ENCODE peak calls at places on chromosomes 11 and 22, in six cellular contexts. I, Y, C, D, U and B are unnamed samples.

GRCh38 chr11:76658651-76659650 is 11.6 kb downstream of the LRRC32 start:
- DNase-seq in Y (no peak), C (no peak), D (no peak), U (no peak), I (no peak), B (no peak)

GRCh38 chr22:48808038-48808960 is 1019.4 kb downstream of the BRD1 start:
- DNase-seq in C (no peak), U (no peak), Y (no peak), D (no peak), I (no peak), B (no peak)

GRCh38 chr22:49320714-49321476 is 506.8 kb downstream of the BRD1 start:
- DNase-seq in U (no peak), I (no peak), C (no peak), D (no peak), Y (no peak), B (peak; percentile 55)

GRCh38 chr11:27497284-27497866 is 9.2 kb downstream of the LIN7C start:
- DNase-seq in Y (no peak), C (peak; percentile 30), U (peak; percentile 27), I (no peak), D (no peak), B (no peak)

GRCh38 chr11:67354314-67355022 is 1.1 kb upstream of the POLD4 start:
- DNase-seq in Y (peak; percentile 88), U (peak; percentile 98), I (peak; percentile 72), D (no peak), C (peak; percentile 91), B (no peak)

GRCh38 chr22:44365196-44365802 is 52.5 kb upstream of the SHISAL1 start:
- DNase-seq in U (no peak), I (peak; percentile 11), D (no peak), Y (peak; percentile 9), C (no peak), B (no peak)

GRCh38 chr11:123561046-123561781 is 93.2 kb downstream of the SCN3B start:
- DNase-seq in U (peak; percentile 56), D (peak; percentile 57), I (peak; percentile 80), Y (no peak), C (peak; percentile 40), B (no peak)

GRCh38 chr11:86940122-86940777 is 14.9 kb downstream of the FZD4 start:
- DNase-seq in I (no peak), Y (no peak), U (peak; percentile 83), D (peak; percentile 16), C (peak; percentile 56), B (no peak)

DNA sequence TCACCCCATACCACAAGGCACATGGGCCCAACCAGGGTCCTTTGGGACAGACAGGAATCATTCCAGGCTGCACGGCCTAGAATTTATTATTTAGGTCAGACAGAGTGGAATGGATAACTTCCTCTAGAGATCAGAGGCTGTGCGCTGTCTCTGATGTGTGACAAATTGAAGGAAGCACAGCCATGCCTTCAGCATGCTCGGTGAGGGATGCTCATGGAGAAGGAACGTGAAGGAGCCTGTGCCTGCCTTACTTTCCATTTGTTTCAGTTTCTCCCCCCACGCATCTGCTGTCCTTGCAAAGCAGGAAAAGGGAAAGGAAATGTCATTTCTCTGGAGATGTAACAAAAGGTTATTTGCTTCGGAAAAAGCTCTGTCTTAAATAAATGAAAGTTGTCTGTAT is 644.1 kb downstream of the OPCML start:
- DNase-seq in C (peak; percentile 51), Y (no peak), U (peak; percentile 19), I (no peak), D (peak; percentile 15), B (no peak)
- TF ChIP-seq CTCF in C (no peak), Y (no peak), U (no peak), I (no peak), D (no peak), B (no peak)

GRCh38 chr11:1763796-1764661 is at the start of gene CTSD:
- DNase-seq in U (peak; percentile 69), I (peak; percentile 84), C (peak; percentile 69), D (peak; percentile 93), Y (peak; percentile 93), B (peak; percentile 92)

GRCh38 chr11:1767399-1768140 is 3.8 kb upstream of the CTSD start:
- DNase-seq in I (no peak), C (no peak), Y (peak; percentile 49), D (no peak), U (no peak), B (no peak)

GRCh38 chr11:1768141-1768469 is 4.4 kb upstream of the CTSD start:
- DNase-seq in U (no peak), C (no peak), I (no peak), D (no peak), Y (no peak), B (no peak)

GRCh38 chr11:1766719-1767398 is 3.1 kb upstream of the CTSD start:
- DNase-seq in D (no peak), U (no peak), Y (no peak), C (no peak), I (no peak), B (no peak)

GRCh38 chr11:1765871-1766718 is 2.4 kb upstream of the CTSD start:
- DNase-seq in C (no peak), D (no peak), U (no peak), Y (no peak), I (no peak), B (no peak)
- TF ChIP-seq CTCF in C (no peak), D (peak; percentile 22), U (peak; percentile 6), Y (no peak), I (no peak), B (peak; percentile 40)

GRCh38 chr22:46568102-46568809 is 30.8 kb upstream of the CELSR1 start:
- DNase-seq in I (peak; percentile 50), C (no peak), U (no peak), D (no peak), Y (no peak), B (no peak)
- TF ChIP-seq CTCF in I (peak; percentile 30), C (peak; percentile 15), U (no peak), D (no peak), Y (no peak), B (peak; percentile 41)

DNA sequence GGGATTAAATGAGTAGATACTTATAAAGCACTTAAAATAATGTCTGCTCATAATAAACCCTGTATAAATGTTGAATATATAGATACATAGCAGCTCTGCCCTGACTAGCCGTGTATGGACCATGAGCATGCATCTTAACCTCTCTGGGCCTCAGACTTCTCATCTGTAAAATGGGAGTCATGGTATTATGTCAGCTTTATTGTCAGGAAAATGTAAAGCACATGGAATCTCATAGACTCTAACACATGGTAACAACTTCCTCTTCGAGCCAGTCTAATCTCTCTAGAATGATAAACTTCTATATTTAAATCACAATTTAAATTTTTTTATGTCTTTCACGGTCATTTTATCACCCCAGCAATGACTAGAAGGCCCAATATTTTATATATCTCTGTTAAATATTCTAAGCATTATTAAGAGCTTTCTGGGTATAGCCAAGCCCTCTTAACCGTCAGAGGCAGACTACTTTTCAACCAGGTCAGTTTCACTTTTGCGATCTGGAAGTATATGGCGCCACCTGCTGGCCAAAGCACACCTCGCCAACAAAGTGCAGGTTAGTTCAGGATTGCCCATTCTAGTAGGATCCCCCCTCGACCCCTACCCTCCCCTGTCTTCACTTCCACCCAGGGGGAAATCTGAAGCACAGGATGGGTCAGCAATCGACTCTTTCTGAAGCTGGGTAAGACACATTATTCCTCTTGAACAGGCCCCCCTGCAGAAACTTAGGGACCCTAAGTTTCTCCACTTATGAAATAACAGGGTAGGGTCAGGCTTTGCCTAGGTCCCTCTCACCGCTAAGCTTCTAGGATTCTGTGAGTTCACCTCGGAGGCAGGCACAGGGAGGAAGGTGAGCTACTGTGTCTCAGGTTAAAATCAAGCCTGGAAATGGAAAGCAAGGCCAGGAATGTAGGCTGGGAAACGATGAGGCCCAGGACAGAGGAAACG is 36.0 kb downstream of the KCNJ1 start:
- DNase-seq in C (peak; percentile 77), D (peak; percentile 86), Y (peak; percentile 75), U (peak; percentile 84), I (peak; percentile 77), B (peak; percentile 84)
- TF ChIP-seq CTCF in C (peak; percentile 87), D (peak; percentile 96), Y (peak; percentile 73), U (peak; percentile 84), I (peak; percentile 91), B (peak; percentile 96)

GRCh38 chr22:25777870-25778269 is 35.9 kb downstream of the MYO18B start:
- DNase-seq in Y (no peak), U (peak; percentile 45), I (peak; percentile 67), C (peak; percentile 49), D (peak; percentile 17), B (no peak)
- TF ChIP-seq CTCF in Y (no peak), U (peak; percentile 38), I (peak; percentile 63), C (peak; percentile 61), D (no peak), B (peak; percentile 62)

DNA sequence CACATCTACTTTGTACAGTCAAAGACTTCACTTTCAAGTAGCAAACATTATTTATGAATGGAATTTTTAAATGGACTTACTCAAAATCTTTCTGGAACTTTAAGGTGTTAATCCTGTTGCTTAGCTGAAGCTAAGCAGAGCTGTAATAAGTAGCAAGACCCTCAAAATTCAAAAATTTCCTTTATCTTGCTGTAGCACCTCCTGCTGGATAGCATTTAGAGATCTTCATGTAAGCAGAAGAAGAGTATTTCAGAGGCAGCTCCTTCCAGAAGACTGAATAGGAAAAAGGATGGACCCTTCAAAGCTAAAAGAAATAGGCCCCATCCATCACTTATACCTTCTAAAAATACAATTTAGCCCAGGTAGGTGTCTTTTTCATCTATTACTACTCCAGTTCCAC is 3.4 kb downstream of the PHF21A start:
- DNase-seq in I (no peak), D (no peak), C (no peak), Y (no peak), U (no peak), B (no peak)
- TF ChIP-seq CTCF in I (peak; percentile 31), D (no peak), C (peak; percentile 41), Y (no peak), U (peak; percentile 32), B (peak; percentile 57)

GRCh38 chr11:68828155-68828931 is 13.4 kb downstream of the CPT1A start:
- DNase-seq in Y (no peak), U (no peak), C (no peak), I (no peak), D (no peak), B (no peak)

GRCh38 chr11:68826726-68827125 is 15.0 kb downstream of the CPT1A start:
- DNase-seq in Y (no peak), C (no peak), I (no peak), U (no peak), D (no peak), B (no peak)

GRCh38 chr11:68827733-68828132 is 14.0 kb downstream of the CPT1A start:
- DNase-seq in D (no peak), U (no peak), C (no peak), I (no peak), Y (no peak), B (no peak)

GRCh38 chr11:68822546-68822945 is 19.2 kb downstream of the CPT1A start:
- DNase-seq in D (no peak), C (no peak), Y (no peak), U (no peak), I (no peak), B (no peak)

GRCh38 chr11:68825603-68826002 is 16.1 kb downstream of the CPT1A start:
- DNase-seq in C (no peak), I (no peak), D (no peak), Y (peak; percentile 90), U (no peak), B (no peak)
- TF ChIP-seq CTCF in C (no peak), I (no peak), D (no peak), Y (peak; percentile 8), U (peak; percentile 7), B (no peak)